ENCODE peak calls at places on chromosome 2, in nine cellular contexts. K is A549, I is SK-N-SH, J is GM23338, H is HepG2, X is K562, E is HCT116, U is Panc1, F is GM12878. V is an unnamed sample.

GRCh38 chr2:40367652-40368051 is 84.2 kb downstream of the SLC8A1 start:
- DNase-seq in F (no peak), J (no peak), U (no peak), X (no peak), K (no peak), H (no peak), E (no peak), I (no peak), V (no peak)

GRCh38 chr2:29502452-29502851 is 387.2 kb downstream of the CLIP4 start:
- DNase-seq in X (no peak), E (no peak), F (no peak), U (no peak), J (no peak), H (no peak), K (no peak), I (no peak), V (no peak)

GRCh38 chr2:2788076-2788475 is 457.0 kb upstream of the MYT1L start:
- DNase-seq in X (no peak), H (no peak), K (no peak), E (no peak), J (peak), U (no peak), I (no peak), F (no peak), V (no peak)

GRCh38 chr2:144513388-144514100 is 6.4 kb downstream of the ZEB2 start:
- DNase-seq in K (no peak), I (no peak), H (no peak), E (no peak), X (no peak), F (no peak), U (no peak), J (peak), V (no peak)

GRCh38 chr2:136645458-136645857 is 119.9 kb upstream of the THSD7B start:
- DNase-seq in K (no peak), H (no peak), J (no peak), X (no peak), E (no peak), I (no peak), F (no peak), U (no peak), V (no peak)

GRCh38 chr2:79638410-79638809 is 125.6 kb downstream of the CTNNA2 start:
- DNase-seq in H (no peak), X (no peak), I (peak), U (no peak), K (no peak), J (no peak), E (no peak), F (no peak), V (no peak)

GRCh38 chr2:113251118-113251517 is 27.6 kb downstream of the PAX8 start:
- DNase-seq in X (peak), I (no peak), K (no peak), H (no peak), J (no peak), U (no peak), E (no peak), F (no peak), V (no peak)

GRCh38 chr2:232328038-232328435 is 50.5 kb upstream of the ALPP start:
- DNase-seq in U (no peak), F (peak), X (no peak), J (no peak), H (no peak), E (no peak), I (no peak), K (no peak), V (no peak)

GRCh38 chr2:197360744-197361156 is 50.2 kb upstream of the ANKRD44 start:
- DNase-seq in X (no peak), U (no peak), J (no peak), F (no peak), E (no peak), I (peak), H (no peak), K (no peak), V (no peak)

GRCh38 chr2:102304268-102304667 is 7.1 kb upstream of the IL1RL1 start:
- DNase-seq in J (no peak), F (no peak), I (no peak), X (no peak), H (no peak), K (no peak), E (no peak), U (no peak), V (no peak)

GRCh38 chr2:207276248-207276647 is 110.5 kb upstream of the KLF7 start:
- DNase-seq in H (no peak), X (no peak), K (no peak), I (no peak), U (no peak), F (no peak), J (no peak), E (no peak), V (no peak)

GRCh38 chr2:118668431-118669424 is 178.7 kb downstream of the EN1 start:
- DNase-seq in H (peak), U (peak), J (no peak), I (no peak), K (peak), X (no peak), F (no peak), E (peak), V (no peak)

GRCh38 chr2:85902496-85902895 is 13.7 kb upstream of the ST3GAL5 start:
- DNase-seq in K (no peak), F (no peak), J (no peak), U (no peak), E (no peak), H (no peak), I (no peak), X (no peak), V (no peak)

GRCh38 chr2:175808858-175809257 is 193.2 kb downstream of the LNPK start:
- DNase-seq in F (no peak), X (no peak), U (no peak), H (no peak), J (no peak), E (no peak), I (no peak), K (no peak), V (no peak)

GRCh38 chr2:218569038-218569431 is 396 bp downstream of the CNOT9 start:
- DNase-seq in E (peak), J (peak), F (no peak), K (peak), X (peak), I (peak), H (peak), U (no peak), V (no peak)

GRCh38 chr2:165633431-165633830 is 160.6 kb downstream of the GALNT3 start:
- DNase-seq in U (no peak), F (no peak), K (no peak), I (no peak), H (no peak), E (no peak), X (no peak), J (peak), V (no peak)

GRCh38 chr2:133986881-133987793 is 266.7 kb upstream of the MGAT5 start:
- DNase-seq in X (no peak), H (no peak), E (no peak), I (no peak), J (no peak), U (no peak), K (no peak), F (no peak), V (no peak)
- TF ChIP-seq REST in X (no peak), H (no peak), E (no peak), I (no peak), J (no peak), U (no peak), K (no peak), F (no peak), V (no peak)

GRCh38 chr2:26711457-26712155 is 19.1 kb downstream of the KCNK3 start:
- DNase-seq in E (no peak), F (no peak), K (no peak), X (no peak), H (no peak), U (no peak), I (no peak), J (no peak), V (no peak)
- H3K4me3 ChIP-seq in E (no peak), F (no peak), K (no peak), X (no peak), H (no peak), U (no peak), I (no peak), J (no peak), V (no peak)

DNA sequence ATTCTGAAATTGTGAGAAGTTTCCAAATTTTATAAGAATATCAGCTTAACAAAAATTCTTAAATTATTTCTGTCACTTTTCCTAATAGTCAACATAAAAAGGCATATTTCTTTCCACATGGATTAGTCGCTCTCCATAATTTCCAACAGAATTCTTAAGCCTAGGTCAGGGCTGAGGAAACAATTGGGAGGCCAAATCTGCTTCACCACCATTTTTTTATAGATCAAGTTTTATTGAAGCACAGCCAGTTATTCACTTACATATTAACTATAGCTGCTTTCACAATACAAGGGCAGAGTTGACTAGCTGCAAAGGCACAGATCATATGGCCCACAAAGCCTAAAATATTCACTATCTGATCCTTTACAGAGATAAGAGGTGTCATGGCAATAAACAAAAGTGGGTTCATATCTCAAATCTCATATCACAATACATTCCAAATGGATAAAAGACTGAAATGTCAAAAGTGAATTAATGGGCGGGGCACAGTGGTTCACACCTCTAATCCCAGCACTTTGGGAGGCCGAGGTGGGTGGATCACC is 18.7 kb downstream of the MEMO1 start:
- DNase-seq in K (no peak), J (no peak), H (peak), U (no peak), E (no peak), F (no peak), X (no peak), I (no peak), V (no peak)
- TF ChIP-seq REST in K (no peak), J (no peak), H (no peak), U (no peak), E (no peak), F (no peak), X (no peak), I (no peak), V (no peak)

GRCh38 chr2:105795575-105795934 is 50.8 kb downstream of the NCK2 start:
- DNase-seq in X (no peak), I (no peak), F (no peak), J (no peak), H (no peak), E (no peak), K (no peak), U (no peak), V (peak)

GRCh38 chr2:105793230-105793975 is 48.7 kb downstream of the NCK2 start:
- DNase-seq in U (no peak), J (no peak), K (no peak), F (no peak), X (no peak), I (no peak), H (no peak), E (no peak), V (no peak)

GRCh38 chr2:105796791-105797190 is 52.1 kb downstream of the NCK2 start:
- DNase-seq in I (no peak), U (no peak), E (no peak), H (no peak), X (no peak), K (no peak), F (no peak), J (no peak), V (no peak)

GRCh38 chr2:105796131-105796638 is 51.5 kb downstream of the NCK2 start:
- DNase-seq in X (no peak), K (no peak), I (peak), J (no peak), E (no peak), F (no peak), U (no peak), H (no peak), V (peak)

GRCh38 chr2:105794926-105795574 is 50.3 kb downstream of the NCK2 start:
- DNase-seq in U (no peak), E (no peak), J (no peak), I (no peak), F (no peak), X (no peak), H (no peak), K (no peak), V (no peak)
- H3K4me3 ChIP-seq in U (no peak), E (no peak), J (no peak), I (no peak), F (peak), X (no peak), H (no peak), K (no peak), V (no peak)

GRCh38 chr2:100235098-100235497 is 87.2 kb downstream of the LONRF2 start:
- DNase-seq in F (no peak), I (no peak), X (no peak), K (no peak), J (peak), U (no peak), E (no peak), H (no peak), V (peak)
- TF ChIP-seq REST in F (no peak), I (no peak), X (no peak), K (no peak), J (no peak), U (no peak), E (no peak), H (no peak), V (no peak)

GRCh38 chr2:226030369-226031077 is 631.0 kb downstream of the NYAP2 start:
- DNase-seq in H (peak), I (peak), U (no peak), K (no peak), E (peak), J (peak), X (no peak), F (no peak), V (peak)

GRCh38 chr2:226031078-226031937 is 631.8 kb downstream of the NYAP2 start:
- DNase-seq in J (peak), H (peak), I (peak), E (peak), X (no peak), U (peak), K (peak), F (no peak), V (peak)

DNA sequence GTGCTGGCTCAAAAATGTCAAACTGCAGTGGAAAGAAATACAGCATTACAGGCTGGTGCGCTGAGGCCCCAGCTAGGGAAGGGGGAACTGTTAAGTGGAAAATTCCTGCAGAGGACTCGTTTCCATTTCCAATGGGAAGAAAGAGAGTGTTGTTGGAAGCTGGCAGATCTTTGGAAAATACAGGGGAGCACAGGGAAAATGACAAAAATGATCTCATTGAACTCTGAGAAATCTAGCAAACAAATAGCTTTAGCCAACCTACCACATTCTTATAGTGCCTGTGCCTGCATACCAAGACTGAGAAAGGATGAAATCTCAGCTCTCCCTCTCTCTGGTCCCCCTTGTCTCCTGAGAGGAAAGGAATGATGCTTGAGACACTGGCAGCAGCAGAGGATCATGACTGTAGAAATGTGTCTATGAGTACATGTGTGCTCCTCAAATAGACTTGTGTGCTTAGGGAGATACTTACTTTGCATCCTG is 632.5 kb downstream of the NYAP2 start:
- DNase-seq in U (no peak), E (no peak), X (no peak), J (peak), I (peak), F (no peak), K (no peak), H (peak), V (no peak)
- H3K4me3 ChIP-seq in U (peak), E (peak), X (no peak), J (peak), I (peak), F (no peak), K (peak), H (peak), V (no peak)

GRCh38 chr2:174711206-174711605 is 53.1 kb downstream of the CHRNA1 start:
- DNase-seq in J (no peak), K (no peak), X (no peak), H (no peak), F (no peak), I (peak), U (no peak), E (no peak), V (no peak)
- TF ChIP-seq REST in J (no peak), K (no peak), X (no peak), H (no peak), F (no peak), I (no peak), U (no peak), E (no peak), V (no peak)

V was measured in HL-60.